ENCODE peak calls at places on chromosomes 12 and 14, in seven cellular contexts. Q is fibroblast of pulmonary artery, P is GM23338, M is sigmoid colon, A is H9, N is IMR-90, F is mucosa of descending colon. V is an unnamed sample.

GRCh38 chr12:45232771-45233372 is 17.0 kb downstream of the ANO6 start:
- DNase-seq in F (no peak), M (peak; percentile 73), N (peak; percentile 98), P (peak; percentile 83), Q (peak; percentile 95), A (peak; percentile 70), V (no peak)

GRCh38 chr12:63276537-63277365 is 125.8 kb upstream of the AVPR1A start:
- DNase-seq in F (peak; percentile 38), Q (peak; percentile 15), P (peak; percentile 86), N (peak; percentile 4), A (peak; percentile 72), M (no peak), V (no peak)

GRCh38 chr14:24081739-24082204 is 10.4 kb downstream of the CPNE6 start:
- DNase-seq in N (no peak), M (no peak), Q (no peak), P (no peak), F (no peak), A (no peak), V (no peak)

GRCh38 chr14:32077081-32078029 is at the start of gene ARHGAP5:
- DNase-seq in M (peak; percentile 82), Q (peak; percentile 40), A (peak; percentile 59), P (peak; percentile 81), F (peak; percentile 57), N (peak; percentile 14), V (peak; percentile 64)

GRCh38 chr14:91453744-91454143 is 36.1 kb upstream of the CCDC88C start:
- DNase-seq in F (peak; percentile 36), P (no peak), A (no peak), N (no peak), Q (no peak), M (no peak), V (no peak)

GRCh38 chr14:24327303-24327702 is 7.6 kb downstream of the ADCY4 start:
- DNase-seq in N (no peak), Q (no peak), F (no peak), M (no peak), P (no peak), A (no peak), V (no peak)

GRCh38 chr14:51302319-51303030 is 62.4 kb downstream of the TMX1 start:
- DNase-seq in N (no peak), M (no peak), F (no peak), A (no peak), Q (no peak), P (no peak), V (no peak)

GRCh38 chr12:110574044-110574443 is 9.1 kb downstream of the PPTC7 start:
- DNase-seq in Q (no peak), A (no peak), M (no peak), N (no peak), P (no peak), F (no peak), V (no peak)

GRCh38 chr12:131803995-131804521 is 24.1 kb upstream of the MMP17 start:
- DNase-seq in M (no peak), F (peak; percentile 43), A (no peak), Q (peak; percentile 57), N (peak; percentile 60), P (no peak), V (no peak)

GRCh38 chr12:114625294-114625851 is 58.6 kb downstream of the TBX3 start:
- DNase-seq in A (peak; percentile 83), P (peak; percentile 91), F (peak; percentile 58), Q (peak; percentile 75), M (no peak), N (peak; percentile 72), V (no peak)

GRCh38 chr12:57223191-57224165 is 6.0 kb upstream of the SHMT2 start:
- DNase-seq in N (no peak), M (no peak), Q (no peak), F (no peak), A (no peak), P (no peak), V (peak; percentile 76)

GRCh38 chr12:1595026-1595561 is 713 bp upstream of the FBXL14 start:
- DNase-seq in M (peak; percentile 76), P (no peak), Q (no peak), N (no peak), F (peak; percentile 51), A (no peak), V (no peak)

GRCh38 chr12:42145197-42145549 is 499 bp upstream of the GXYLT1 start:
- DNase-seq in N (peak; percentile 11), P (peak; percentile 35), M (no peak), F (peak; percentile 35), A (no peak), Q (no peak), V (no peak)

GRCh38 chr14:101961011-101961721 is 3.2 kb upstream of the DYNC1H1 start:
- DNase-seq in Q (peak; percentile 88), A (peak; percentile 89), N (peak; percentile 76), M (peak; percentile 85), F (peak; percentile 81), P (peak; percentile 93), V (peak; percentile 69)

GRCh38 chr12:1108276-1108675 is 117.3 kb downstream of the ERC1 start:
- DNase-seq in N (no peak), Q (no peak), M (no peak), P (no peak), A (no peak), F (no peak), V (no peak)

GRCh38 chr12:55847033-55847432 is 4.3 kb upstream of the MMP19 start:
- DNase-seq in N (peak; percentile 83), P (no peak), F (no peak), Q (peak; percentile 78), M (peak; percentile 78), A (no peak), V (no peak)

GRCh38 chr14:82009076-82009475 is 475.4 kb upstream of the SEL1L start:
- DNase-seq in P (peak; percentile 67), A (no peak), M (no peak), Q (no peak), F (peak; percentile 13), N (no peak), V (no peak)

GRCh38 chr12:20508962-20509361 is 140.6 kb downstream of the PDE3A start:
- DNase-seq in F (no peak), A (no peak), N (no peak), Q (peak; percentile 58), M (no peak), P (no peak), V (no peak)

GRCh38 chr12:32419520-32419960 is 20.2 kb downstream of the FGD4 start:
- DNase-seq in N (peak; percentile 11), P (no peak), Q (peak; percentile 56), F (no peak), A (no peak), M (no peak), V (no peak)

GRCh38 chr12:70576341-70577282 is 60.6 kb downstream of the PTPRB start:
- DNase-seq in N (peak; percentile 85), Q (peak; percentile 92), M (no peak), P (peak; percentile 92), A (no peak), F (peak; percentile 21), V (no peak)

GRCh38 chr12:70583251-70583650 is 54.0 kb downstream of the PTPRB start:
- DNase-seq in Q (no peak), P (no peak), N (no peak), F (no peak), A (no peak), M (no peak), V (no peak)

GRCh38 chr12:70581199-70581598 is 56.0 kb downstream of the PTPRB start:
- DNase-seq in F (no peak), A (no peak), N (no peak), P (no peak), Q (no peak), M (no peak), V (no peak)

GRCh38 chr12:70571705-70572269 is 65.4 kb downstream of the PTPRB start:
- DNase-seq in Q (no peak), M (no peak), N (peak; percentile 7), P (no peak), A (no peak), F (no peak), V (no peak)

DNA sequence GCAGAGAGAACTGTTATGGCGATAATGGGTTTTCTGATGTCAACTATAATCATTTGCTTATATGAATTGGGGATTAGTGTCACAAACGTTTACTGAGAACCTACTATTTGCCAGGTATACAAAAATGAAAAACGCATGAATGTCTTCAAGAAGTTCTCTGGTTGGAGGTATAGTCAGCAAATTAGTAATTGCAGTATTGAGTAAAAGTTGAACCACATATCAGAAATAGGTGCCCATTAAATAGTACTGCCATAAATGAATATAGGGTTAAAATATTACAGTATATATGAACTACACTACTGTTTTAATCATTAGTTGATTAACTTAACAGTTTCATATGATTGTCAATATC is 60.0 kb downstream of the PTPRB start:
- DNase-seq in N (no peak), F (no peak), M (no peak), P (no peak), A (no peak), Q (no peak), V (no peak)
- TF ChIP-seq CTCF in N (no peak), F (no peak), M (no peak), P (no peak), A (no peak), Q (no peak), V (no peak)

GRCh38 chr12:111841750-111842555 is at the start of gene MAPKAPK5:
- DNase-seq in N (peak; percentile 95), F (peak; percentile 96), M (peak; percentile 97), P (peak; percentile 96), Q (peak; percentile 96), A (peak; percentile 95), V (peak; percentile 99)
- TF ChIP-seq CTCF in N (no peak), F (no peak), M (no peak), P (no peak), Q (no peak), A (no peak), V (no peak)

GRCh38 chr12:11892065-11892391 is 178.7 kb upstream of the BCL2L14 start:
- DNase-seq in M (no peak), Q (no peak), F (no peak), A (no peak), P (peak; percentile 40), N (no peak), V (no peak)
- TF ChIP-seq CTCF in M (no peak), Q (peak; percentile 40), F (no peak), A (peak; percentile 57), P (peak; percentile 49), N (no peak), V (no peak)

GRCh38 chr12:14984036-14984435 is 11.2 kb downstream of the PDE6H start:
- DNase-seq in F (no peak), A (no peak), N (no peak), P (no peak), M (no peak), Q (no peak), V (no peak)
- TF ChIP-seq CTCF in F (no peak), A (no peak), N (no peak), P (no peak), M (no peak), Q (no peak), V (no peak)

GRCh38 chr12:92703777-92704176 is 988 bp downstream of the PLEKHG7 start:
- DNase-seq in Q (no peak), F (no peak), N (no peak), A (no peak), M (no peak), P (peak; percentile 18), V (no peak)

GRCh38 chr12:92702754-92703679 is at the start of gene PLEKHG7:
- DNase-seq in P (no peak), F (peak; percentile 47), N (no peak), M (no peak), A (no peak), Q (no peak), V (no peak)

GRCh38 chr12:92707926-92708325 is 5.1 kb downstream of the PLEKHG7 start:
- DNase-seq in Q (no peak), N (no peak), P (no peak), F (no peak), M (no peak), A (no peak), V (no peak)

GRCh38 chr12:92701441-92701840 is 1.3 kb upstream of the PLEKHG7 start:
- DNase-seq in F (no peak), P (no peak), M (no peak), Q (no peak), A (no peak), N (no peak), V (no peak)

GRCh38 chr12:92706594-92706993 is 3.8 kb downstream of the PLEKHG7 start:
- DNase-seq in A (no peak), P (no peak), M (no peak), N (no peak), Q (no peak), F (no peak), V (no peak)
- TF ChIP-seq CTCF in A (no peak), P (no peak), M (no peak), N (no peak), Q (no peak), F (no peak), V (no peak)